ENCODE peak calls at places on chromosomes 4 and X, in nine cellular contexts. X, C, I, P, Q, A, Y, E and H are unnamed samples.

GRCh38 chr4:38242822-38243384 is 282.7 kb downstream of the PTTG2 start:
- DNase-seq in X (no peak), C (no peak), I (no peak), P (no peak), Q (no peak), A (peak; percentile 7), Y (peak; percentile 24), E (peak; percentile 30), H (no peak)

GRCh38 chr4:76909711-76910110 is 11.8 kb upstream of the SOWAHB start:
- DNase-seq in X (no peak), C (no peak), I (no peak), P (no peak), Q (no peak), A (no peak), Y (no peak), E (no peak), H (no peak)

GRCh38 chr4:105135746-105136145 is 10.9 kb upstream of the TET2 start:
- DNase-seq in X (no peak), C (no peak), I (no peak), P (no peak), Q (no peak), A (no peak), Y (peak; percentile 24), E (no peak), H (no peak)

GRCh38 chr4:41985151-41985550 is 3.6 kb downstream of the DCAF4L1 start:
- DNase-seq in X (no peak), C (no peak), I (no peak), P (no peak), Q (no peak), A (no peak), Y (no peak), E (no peak), H (no peak)

GRCh38 chrX:40008841-40009461 is 88.8 kb downstream of the BCOR start:
- DNase-seq in X (no peak), C (no peak), I (no peak), P (no peak), Q (no peak), A (peak; percentile 61), Y (peak; percentile 65), E (no peak), H (peak; percentile 74)

GRCh38 chrX:70166601-70167590 is 10.4 kb upstream of the DGAT2L6 start:
- DNase-seq in X (no peak), C (no peak), I (no peak), P (no peak), Q (no peak), A (peak; percentile 5), Y (peak; percentile 74), E (no peak), H (no peak)

GRCh38 chr4:128981377-128981776 is 112.0 kb downstream of the SCLT1 start:
- DNase-seq in X (no peak), C (no peak), I (no peak), P (no peak), Q (no peak), A (no peak), Y (no peak), E (no peak), H (no peak)

GRCh38 chr4:14125375-14126129 is 498.0 kb upstream of the BOD1L1 start:
- DNase-seq in X (peak; percentile 7), C (no peak), I (no peak), P (no peak), Q (no peak), A (no peak), Y (no peak), E (no peak), H (no peak)

GRCh38 chrX:48541140-48541814 is 1.8 kb downstream of the TBC1D25 start:
- DNase-seq in X (no peak), C (no peak), I (peak; percentile 16), P (no peak), Q (no peak), A (no peak), Y (no peak), E (no peak), H (no peak)

GRCh38 chr4:76670631-76671030 is 227.3 kb downstream of the SOWAHB start:
- DNase-seq in X (no peak), C (no peak), I (no peak), P (no peak), Q (no peak), A (no peak), Y (peak; percentile 31), E (no peak), H (no peak)

GRCh38 chr4:128823025-128823661 is 13.6 kb downstream of the JADE1 start:
- DNase-seq in X (no peak), C (no peak), I (no peak), P (no peak), Q (no peak), A (no peak), Y (peak; percentile 64), E (no peak), H (no peak)

GRCh38 chrX:7294483-7294882 is 146.5 kb upstream of the PUDP start:
- DNase-seq in X (no peak), C (no peak), I (no peak), P (no peak), Q (no peak), A (no peak), Y (no peak), E (no peak), H (no peak)

GRCh38 chrX:20265726-20266681 is 705 bp downstream of the RPS6KA3 start:
- DNase-seq in X (peak; percentile 28), C (peak; percentile 16), I (peak; percentile 28), P (no peak), Q (no peak), A (peak; percentile 35), Y (peak; percentile 31), E (no peak), H (peak; percentile 11)

GRCh38 chr4:118270492-118270891 is 82.3 kb downstream of the PRSS12 start:
- DNase-seq in X (peak; percentile 48), C (no peak), I (no peak), P (no peak), Q (no peak), A (no peak), Y (peak; percentile 35), E (no peak), H (no peak)

GRCh38 chr4:74932832-74933561 is at the start of gene PARM1:
- DNase-seq in X (peak; percentile 87), C (peak; percentile 6), I (no peak), P (no peak), Q (peak; percentile 41), A (peak; percentile 70), Y (peak; percentile 41), E (peak; percentile 90), H (peak; percentile 93)

GRCh38 chr4:1049591-1049905 is 38.1 kb downstream of the FGFRL1 start:
- DNase-seq in X (no peak), C (no peak), I (peak; percentile 14), P (no peak), Q (no peak), A (no peak), Y (no peak), E (no peak), H (no peak)

GRCh38 chr4:6910340-6910959 is 824 bp downstream of the TBC1D14 start:
- DNase-seq in X (no peak), C (no peak), I (no peak), P (no peak), Q (no peak), A (no peak), Y (peak; percentile 39), E (no peak), H (no peak)

GRCh38 chrX:140526138-140526537 is 21.3 kb upstream of the SOX3 start:
- DNase-seq in X (no peak), C (no peak), I (no peak), P (no peak), Q (no peak), A (no peak), Y (no peak), E (no peak), H (no peak)

GRCh38 chr4:1799364-1799996 is 6.4 kb downstream of the FGFR3 start:
- DNase-seq in X (no peak), C (no peak), I (no peak), P (no peak), Q (no peak), A (no peak), Y (no peak), E (no peak), H (no peak)